ENCODE peak calls at places on chromosome 18, in six cellular contexts. One of them, this sample, is unnamed.

GRCh38 chr18:59715966-59716369 is 18.7 kb upstream of the CCBE1 start:
- DNase-seq in WTC11: no peak
- DNase-seq in A549: peak
- DNase-seq in HepG2: no peak
- DNase-seq in H1: no peak
- DNase-seq in K562: no peak
- DNase-seq in this sample: peak

GRCh38 chr18:43034683-43035500 is 80.6 kb downstream of the RIT2 start:
- DNase-seq in A549: no peak
- DNase-seq in H1: peak
- DNase-seq in WTC11: peak
- DNase-seq in K562: no peak
- DNase-seq in HepG2: no peak
- DNase-seq in this sample: no peak

GRCh38 chr18:61470111-61470673 is 137.0 kb downstream of the CDH20 start:
- DNase-seq in K562: no peak
- DNase-seq in WTC11: no peak
- DNase-seq in H1: no peak
- DNase-seq in A549: no peak
- DNase-seq in HepG2: no peak
- DNase-seq in this sample: no peak

GRCh38 chr18:75003764-75004690 is 204.9 kb downstream of the PTGR3 start:
- DNase-seq in K562: no peak
- DNase-seq in WTC11: no peak
- DNase-seq in A549: no peak
- DNase-seq in H1: no peak
- DNase-seq in HepG2: no peak
- DNase-seq in this sample: no peak

GRCh38 chr18:68984342-68984741 is 186.5 kb downstream of the CCDC102B start:
- DNase-seq in A549: no peak
- DNase-seq in H1: no peak
- DNase-seq in HepG2: no peak
- DNase-seq in K562: no peak
- DNase-seq in WTC11: no peak
- DNase-seq in this sample: no peak

GRCh38 chr18:67549946-67550345 is 33.4 kb upstream of the DSEL start:
- DNase-seq in HepG2: no peak
- DNase-seq in H1: no peak
- DNase-seq in WTC11: no peak
- DNase-seq in K562: no peak
- DNase-seq in A549: no peak
- DNase-seq in this sample: no peak

GRCh38 chr18:2513616-2514015 is 57.7 kb downstream of the METTL4 start:
- DNase-seq in WTC11: no peak
- DNase-seq in K562: no peak
- DNase-seq in A549: no peak
- DNase-seq in H1: no peak
- DNase-seq in HepG2: no peak
- DNase-seq in this sample: no peak

GRCh38 chr18:63578357-63578958 is 8.7 kb upstream of the SERPINB13 start:
- DNase-seq in K562: peak
- DNase-seq in H1: no peak
- DNase-seq in WTC11: peak
- DNase-seq in HepG2: peak
- DNase-seq in A549: no peak
- DNase-seq in this sample: peak

GRCh38 chr18:73270919-73271318 is 403.1 kb upstream of the NETO1 start:
- DNase-seq in A549: no peak
- DNase-seq in K562: no peak
- DNase-seq in WTC11: no peak
- DNase-seq in H1: no peak
- DNase-seq in HepG2: no peak
- DNase-seq in this sample: no peak

GRCh38 chr18:60649816-60650215 is 277.2 kb upstream of the MC4R start:
- DNase-seq in HepG2: no peak
- DNase-seq in H1: no peak
- DNase-seq in A549: no peak
- DNase-seq in WTC11: no peak
- DNase-seq in K562: no peak
- DNase-seq in this sample: no peak

GRCh38 chr18:32317651-32318050 is 127.8 kb downstream of the MEP1B start:
- DNase-seq in K562: no peak
- DNase-seq in H1: no peak
- DNase-seq in HepG2: no peak
- DNase-seq in A549: no peak
- DNase-seq in WTC11: no peak
- DNase-seq in this sample: no peak

DNA sequence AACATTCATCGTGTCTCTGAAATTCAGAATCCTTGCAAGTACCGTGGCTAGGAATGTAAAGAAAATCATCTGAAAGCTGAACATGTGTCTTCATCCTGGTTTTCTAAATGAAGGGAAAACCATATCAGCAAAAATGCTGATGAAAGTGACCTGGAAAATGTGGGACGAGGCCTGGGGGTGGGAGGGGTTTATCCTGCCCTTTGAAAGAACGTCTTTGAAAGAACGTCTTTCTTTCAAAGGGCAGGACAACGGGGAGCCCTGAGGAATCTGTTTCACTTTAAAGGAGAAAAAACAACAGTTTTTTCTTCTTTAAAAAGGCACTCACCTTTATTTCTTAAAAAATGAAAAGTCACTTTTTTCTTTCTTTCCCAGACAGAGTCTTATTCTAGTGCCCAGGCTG is 185.2 kb downstream of the ALPK2 start:
- DNase-seq in H1: no peak
- DNase-seq in WTC11: no peak
- DNase-seq in HepG2: no peak
- DNase-seq in A549: no peak
- DNase-seq in K562: no peak
- DNase-seq in this sample: no peak
- TF ChIP-seq JUN in H1: no peak
- TF ChIP-seq JUN in WTC11: no peak
- TF ChIP-seq JUN in HepG2: no peak
- TF ChIP-seq JUN in A549: no peak
- TF ChIP-seq JUN in K562: no peak
- TF ChIP-seq JUN in this sample: no peak

GRCh38 chr18:46215902-46216723 is 111.9 kb downstream of the HAUS1 start:
- DNase-seq in H1: no peak
- DNase-seq in K562: no peak
- DNase-seq in HepG2: no peak
- DNase-seq in WTC11: no peak
- DNase-seq in A549: no peak
- DNase-seq in this sample: no peak

GRCh38 chr18:46222710-46223360 is 118.7 kb downstream of the HAUS1 start:
- DNase-seq in H1: no peak
- DNase-seq in K562: peak
- DNase-seq in A549: no peak
- DNase-seq in WTC11: no peak
- DNase-seq in HepG2: no peak
- DNase-seq in this sample: no peak

GRCh38 chr18:46222093-46222492 is 117.9 kb downstream of the HAUS1 start:
- DNase-seq in H1: no peak
- DNase-seq in K562: no peak
- DNase-seq in A549: no peak
- DNase-seq in WTC11: no peak
- DNase-seq in HepG2: no peak
- DNase-seq in this sample: no peak

GRCh38 chr18:46224181-46224775 is 120.1 kb downstream of the HAUS1 start:
- DNase-seq in HepG2: no peak
- DNase-seq in WTC11: no peak
- DNase-seq in K562: no peak
- DNase-seq in H1: no peak
- DNase-seq in A549: no peak
- DNase-seq in this sample: peak

DNA sequence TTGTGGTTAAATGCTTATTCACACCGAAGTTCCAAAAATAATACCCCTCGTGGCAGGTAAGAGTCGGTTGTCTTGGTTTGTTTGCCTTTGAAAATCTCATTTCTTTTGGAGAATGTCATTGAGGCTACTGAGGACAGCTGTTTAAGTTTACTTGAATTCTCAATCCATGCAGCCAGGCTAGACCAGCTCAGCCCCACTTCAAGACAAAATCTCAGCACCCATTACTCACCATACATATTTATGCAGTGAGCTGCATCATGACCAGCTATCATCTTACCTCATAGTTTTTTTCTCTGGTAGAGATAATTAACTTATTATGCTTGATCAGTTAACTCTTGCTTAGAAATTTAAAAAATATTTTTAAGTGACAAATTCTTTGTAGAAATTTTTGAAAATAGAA is 115.9 kb downstream of the HAUS1 start:
- DNase-seq in A549: no peak
- DNase-seq in K562: no peak
- DNase-seq in WTC11: no peak
- DNase-seq in H1: no peak
- DNase-seq in HepG2: no peak
- DNase-seq in this sample: no peak
- TF ChIP-seq JUN in A549: no peak
- TF ChIP-seq JUN in K562: no peak
- TF ChIP-seq JUN in WTC11: no peak
- TF ChIP-seq JUN in H1: no peak
- TF ChIP-seq JUN in HepG2: no peak
- TF ChIP-seq JUN in this sample: no peak

GRCh38 chr18:49618741-49619392 is 57.0 kb downstream of the LIPG start:
- DNase-seq in A549: no peak
- DNase-seq in K562: no peak
- DNase-seq in HepG2: no peak
- DNase-seq in WTC11: no peak
- DNase-seq in H1: no peak
- DNase-seq in this sample: peak
- TF ChIP-seq JUN in A549: no peak
- TF ChIP-seq JUN in K562: no peak
- TF ChIP-seq JUN in HepG2: no peak
- TF ChIP-seq JUN in WTC11: no peak
- TF ChIP-seq JUN in H1: no peak
- TF ChIP-seq JUN in this sample: no peak

GRCh38 chr18:9348079-9348671 is 13.6 kb downstream of the TWSG1 start:
- DNase-seq in HepG2: no peak
- DNase-seq in WTC11: no peak
- DNase-seq in H1: no peak
- DNase-seq in A549: no peak
- DNase-seq in K562: no peak
- DNase-seq in this sample: peak
- TF ChIP-seq JUN in HepG2: no peak
- TF ChIP-seq JUN in WTC11: no peak
- TF ChIP-seq JUN in H1: no peak
- TF ChIP-seq JUN in A549: no peak
- TF ChIP-seq JUN in K562: no peak
- TF ChIP-seq JUN in this sample: no peak

This sample was measured in endothelial cell of umbilical vein.